ENCODE peak calls at places on chromosome 14, in ten cellular contexts. I is neural crest cell; F is HFFc6; D is CD8-positive, alpha-beta T cell; B is nephron progenitor cell; L is A673; K is hepatocyte; S is A549; E is transverse colon; N is GM13977. A is an unnamed sample.

GRCh38 chr14:70655110-70655826 is 13.6 kb downstream of the TTC9 start:
- DNase-seq in L (peak; percentile 53), N (peak; percentile 56), F (no peak), D (peak; percentile 82), K (no peak), B (no peak), E (peak; percentile 68), I (no peak), S (no peak), A (no peak)

GRCh38 chr14:89232366-89233070 is 184.5 kb downstream of the FOXN3 start:
- DNase-seq in D (no peak), N (no peak), E (no peak), I (no peak), K (no peak), S (no peak), B (no peak), L (no peak), F (no peak), A (no peak)

GRCh38 chr14:104746951-104747481 is 5.9 kb upstream of the SIVA1 start:
- DNase-seq in S (no peak), D (no peak), I (no peak), E (peak; percentile 58), L (no peak), K (peak; percentile 61), F (no peak), N (no peak), B (no peak), A (no peak)

GRCh38 chr14:33814010-33814409 is 136.9 kb downstream of the EGLN3 start:
- DNase-seq in D (no peak), B (no peak), N (no peak), E (no peak), S (no peak), F (no peak), K (no peak), I (no peak), L (no peak), A (no peak)

GRCh38 chr14:74843653-74844052 is 32.3 kb downstream of the PROX2 start:
- DNase-seq in L (no peak), I (no peak), F (peak; percentile 48), D (no peak), E (no peak), S (no peak), N (no peak), K (no peak), B (no peak), A (no peak)

GRCh38 chr14:76326918-76327689 is 48.8 kb upstream of the ESRRB start:
- DNase-seq in F (no peak), L (no peak), D (no peak), K (no peak), E (no peak), S (no peak), B (no peak), N (no peak), I (no peak), A (no peak)

GRCh38 chr14:22476005-22476751 is 112.8 kb downstream of the DAD1 start:
- DNase-seq in E (no peak), N (no peak), B (no peak), F (no peak), D (no peak), L (no peak), K (no peak), I (no peak), S (no peak), A (no peak)

GRCh38 chr14:61430066-61430757 is 108.8 kb downstream of the PRKCH start:
- DNase-seq in I (no peak), D (peak; percentile 34), B (no peak), K (no peak), F (no peak), L (no peak), N (no peak), E (no peak), S (no peak), A (no peak)

GRCh38 chr14:75452324-75452723 is 24.5 kb downstream of the JDP2 start:
- DNase-seq in N (no peak), L (no peak), E (no peak), D (no peak), S (no peak), K (no peak), I (no peak), F (no peak), B (peak; percentile 56), A (no peak)

GRCh38 chr14:50344831-50345563 is 32.9 kb downstream of the DMAC2L start:
- DNase-seq in F (peak; percentile 49), K (no peak), S (no peak), L (no peak), D (no peak), N (no peak), E (no peak), I (no peak), B (no peak), A (no peak)

GRCh38 chr14:102472815-102473158 is 36.8 kb downstream of the ANKRD9 start:
- DNase-seq in N (no peak), K (no peak), F (no peak), S (no peak), B (no peak), D (no peak), L (no peak), I (no peak), E (no peak), A (no peak)

GRCh38 chr14:77570706-77571293 is 45.6 kb downstream of the SPTLC2 start:
- DNase-seq in F (peak; percentile 39), S (no peak), B (no peak), D (no peak), E (no peak), K (no peak), I (no peak), L (no peak), N (no peak), A (no peak)

GRCh38 chr14:65318636-65319506 is 93.7 kb upstream of the FUT8 start:
- DNase-seq in D (no peak), S (no peak), K (no peak), F (no peak), L (no peak), N (peak; percentile 45), B (no peak), E (no peak), I (no peak), A (no peak)

GRCh38 chr14:23119362-23120327 is 590 bp upstream of the CEBPE start:
- DNase-seq in I (no peak), S (no peak), K (no peak), B (no peak), F (no peak), D (peak; percentile 81), E (no peak), N (peak; percentile 71), L (no peak), A (no peak)

GRCh38 chr14:93160353-93160801 is 24.3 kb downstream of the MOAP1 start:
- DNase-seq in F (peak; percentile 32), B (no peak), D (no peak), S (peak; percentile 62), N (no peak), L (peak; percentile 48), K (peak; percentile 30), E (no peak), I (no peak), A (no peak)

GRCh38 chr14:35133542-35134328 is 11.4 kb downstream of the PRORP start:
- DNase-seq in K (peak; percentile 2), E (no peak), S (peak; percentile 32), D (no peak), F (no peak), B (no peak), L (no peak), I (no peak), N (no peak), A (no peak)

GRCh38 chr14:39145266-39145966 is 24.7 kb downstream of the TRAPPC6B start:
- DNase-seq in D (no peak), N (no peak), I (no peak), L (no peak), K (peak; percentile 40), S (no peak), B (no peak), E (no peak), F (no peak), A (no peak)

GRCh38 chr14:83874662-83875061 is 1655.3 kb upstream of the FLRT2 start:
- DNase-seq in S (no peak), K (no peak), D (no peak), E (no peak), I (no peak), N (no peak), F (no peak), L (no peak), B (no peak), A (no peak)

DNA sequence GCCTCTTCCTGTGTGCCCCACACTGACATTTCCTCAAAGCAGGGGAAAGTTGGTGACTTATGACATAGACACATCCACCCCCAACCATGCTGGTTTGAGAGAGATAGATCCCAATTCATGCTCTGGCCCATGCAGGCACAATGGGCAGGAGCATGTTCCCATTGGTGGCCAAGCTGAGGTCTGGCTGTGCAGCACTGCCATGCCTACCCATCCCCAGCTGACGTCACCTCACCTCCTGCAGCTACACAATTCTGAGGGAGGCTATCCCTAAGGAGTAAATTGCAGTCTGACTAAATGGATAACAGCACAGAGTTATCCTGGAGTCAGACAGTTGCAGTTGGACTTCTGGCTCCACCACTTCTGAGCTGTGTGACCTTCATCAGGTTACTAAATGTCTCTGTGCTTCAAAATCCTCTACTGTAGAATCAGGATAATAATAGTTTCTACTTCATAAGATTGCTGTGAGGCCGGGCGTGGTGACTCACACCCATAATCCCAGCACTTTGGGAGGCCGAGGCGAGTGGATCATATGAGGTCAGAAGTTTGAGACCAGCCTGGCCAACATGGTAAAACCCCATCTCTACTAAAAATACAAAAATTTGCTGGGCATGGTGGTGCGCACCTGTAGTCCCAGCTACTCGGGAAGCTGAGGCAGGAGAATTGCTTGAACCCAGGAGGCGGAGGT is 323.9 kb downstream of the BCL11B start:
- DNase-seq in E (no peak), B (no peak), D (no peak), N (no peak), S (no peak), L (no peak), K (no peak), F (no peak), I (no peak), A (no peak)
- TF ChIP-seq CTCF in E (no peak), B (no peak), D (no peak), N (no peak), S (no peak), L (no peak), K (no peak), F (no peak), I (no peak), A (no peak)

GRCh38 chr14:54132485-54132884 is 175.9 kb upstream of the BMP4 start:
- DNase-seq in D (no peak), E (no peak), N (no peak), K (no peak), S (no peak), B (no peak), I (no peak), F (no peak), L (no peak), A (no peak)
- TF ChIP-seq CTCF in D (no peak), E (no peak), N (no peak), K (no peak), S (no peak), B (no peak), I (no peak), F (no peak), L (no peak), A (no peak)

GRCh38 chr14:72524230-72524629 is 369.7 kb downstream of the DPF3 start:
- DNase-seq in D (no peak), E (no peak), S (no peak), B (no peak), I (no peak), F (no peak), N (no peak), K (no peak), L (no peak), A (no peak)
- TF ChIP-seq CTCF in D (no peak), E (no peak), S (no peak), B (no peak), I (no peak), F (no peak), N (no peak), K (no peak), L (no peak), A (no peak)

GRCh38 chr14:42617005-42617404 is 1010.3 kb downstream of the LRFN5 start:
- DNase-seq in K (no peak), I (no peak), E (no peak), F (no peak), L (no peak), B (no peak), S (no peak), N (no peak), D (no peak), A (no peak)
- TF ChIP-seq CTCF in K (no peak), I (no peak), E (no peak), F (no peak), L (no peak), B (no peak), S (no peak), N (no peak), D (no peak), A (no peak)

A was measured in omental fat pad.